ENCODE peak calls at places on chromosome 15, in nine cellular contexts. One of them, this sample, is unnamed. For H3K4me1, the result is how much of the 10 kb centered on the place peaks cover.

GRCh38 chr15:52257734-52258062 is 37.9 kb downstream of the MYO5C start:
- DNase-seq in aorta: no peak
- DNase-seq in Peyer's patch: no peak
- DNase-seq in uterus: no peak
- DNase-seq in effector memory CD4-positive, alpha-beta T cell: no peak
- DNase-seq in Karpas-422: no peak
- DNase-seq in ovary: no peak
- DNase-seq in sigmoid colon: no peak
- DNase-seq in CD8-positive, alpha-beta memory T cell: no peak
- DNase-seq in this sample: no peak

GRCh38 chr15:49370782-49371181 is 52.3 kb upstream of the FGF7 start:
- DNase-seq in aorta: no peak
- DNase-seq in Peyer's patch: no peak
- DNase-seq in uterus: no peak
- DNase-seq in effector memory CD4-positive, alpha-beta T cell: no peak
- DNase-seq in Karpas-422: no peak
- DNase-seq in ovary: no peak
- DNase-seq in sigmoid colon: no peak
- DNase-seq in CD8-positive, alpha-beta memory T cell: no peak
- DNase-seq in this sample: no peak

GRCh38 chr15:76996526-76997401 is 1.8 kb downstream of the PSTPIP1 start:
- DNase-seq in aorta: peak
- DNase-seq in Peyer's patch: peak
- DNase-seq in uterus: no peak
- DNase-seq in effector memory CD4-positive, alpha-beta T cell: no peak
- DNase-seq in Karpas-422: no peak
- DNase-seq in ovary: peak
- DNase-seq in sigmoid colon: peak
- DNase-seq in CD8-positive, alpha-beta memory T cell: no peak
- DNase-seq in this sample: no peak

GRCh38 chr15:23038741-23039150 is 623 bp downstream of the TUBGCP5 start:
- DNase-seq in aorta: no peak
- DNase-seq in Peyer's patch: no peak
- DNase-seq in uterus: no peak
- DNase-seq in effector memory CD4-positive, alpha-beta T cell: no peak
- DNase-seq in Karpas-422: no peak
- DNase-seq in ovary: no peak
- DNase-seq in sigmoid colon: no peak
- DNase-seq in CD8-positive, alpha-beta memory T cell: no peak
- DNase-seq in this sample: no peak

GRCh38 chr15:93030430-93031102 is 58.4 kb downstream of the RGMA start:
- DNase-seq in aorta: peak
- DNase-seq in Peyer's patch: peak
- DNase-seq in uterus: peak
- DNase-seq in effector memory CD4-positive, alpha-beta T cell: peak
- DNase-seq in Karpas-422: peak
- DNase-seq in ovary: peak
- DNase-seq in sigmoid colon: peak
- DNase-seq in CD8-positive, alpha-beta memory T cell: peak
- DNase-seq in this sample: peak

GRCh38 chr15:79769081-79769481 is 127.7 kb downstream of the MTHFS start:
- DNase-seq in aorta: no peak
- DNase-seq in Peyer's patch: no peak
- DNase-seq in uterus: no peak
- DNase-seq in effector memory CD4-positive, alpha-beta T cell: no peak
- DNase-seq in Karpas-422: peak
- DNase-seq in ovary: no peak
- DNase-seq in sigmoid colon: no peak
- DNase-seq in CD8-positive, alpha-beta memory T cell: no peak
- DNase-seq in this sample: no peak

GRCh38 chr15:93759626-93760025 is 471.7 kb upstream of the MCTP2 start:
- DNase-seq in aorta: no peak
- DNase-seq in Peyer's patch: no peak
- DNase-seq in uterus: no peak
- DNase-seq in effector memory CD4-positive, alpha-beta T cell: no peak
- DNase-seq in Karpas-422: no peak
- DNase-seq in ovary: no peak
- DNase-seq in sigmoid colon: no peak
- DNase-seq in CD8-positive, alpha-beta memory T cell: no peak
- DNase-seq in this sample: no peak

GRCh38 chr15:85313339-85313738 is 67.1 kb upstream of the AKAP13 start:
- DNase-seq in aorta: no peak
- DNase-seq in Peyer's patch: no peak
- DNase-seq in uterus: no peak
- DNase-seq in effector memory CD4-positive, alpha-beta T cell: no peak
- DNase-seq in Karpas-422: no peak
- DNase-seq in ovary: no peak
- DNase-seq in sigmoid colon: no peak
- DNase-seq in CD8-positive, alpha-beta memory T cell: no peak
- DNase-seq in this sample: no peak

GRCh38 chr15:50145451-50145872 is 26.4 kb upstream of the ATP8B4 start:
- DNase-seq in aorta: no peak
- DNase-seq in Peyer's patch: no peak
- DNase-seq in uterus: peak
- DNase-seq in effector memory CD4-positive, alpha-beta T cell: no peak
- DNase-seq in Karpas-422: peak
- DNase-seq in ovary: peak
- DNase-seq in sigmoid colon: no peak
- DNase-seq in CD8-positive, alpha-beta memory T cell: no peak
- DNase-seq in this sample: no peak

GRCh38 chr15:36175781-36176211 is 403.6 kb upstream of the CDIN1 start:
- DNase-seq in aorta: no peak
- DNase-seq in Peyer's patch: no peak
- DNase-seq in uterus: no peak
- DNase-seq in effector memory CD4-positive, alpha-beta T cell: no peak
- DNase-seq in Karpas-422: no peak
- DNase-seq in ovary: no peak
- DNase-seq in sigmoid colon: no peak
- DNase-seq in CD8-positive, alpha-beta memory T cell: no peak
- DNase-seq in this sample: no peak

GRCh38 chr15:63086271-63086670 is 35.4 kb upstream of the LACTB start:
- DNase-seq in aorta: no peak
- DNase-seq in Peyer's patch: no peak
- DNase-seq in uterus: no peak
- DNase-seq in effector memory CD4-positive, alpha-beta T cell: no peak
- DNase-seq in Karpas-422: no peak
- DNase-seq in ovary: no peak
- DNase-seq in sigmoid colon: no peak
- DNase-seq in CD8-positive, alpha-beta memory T cell: no peak
- DNase-seq in this sample: no peak

GRCh38 chr15:41936155-41936554 is 36.2 kb downstream of the EHD4 start:
- DNase-seq in aorta: no peak
- DNase-seq in Peyer's patch: no peak
- DNase-seq in uterus: no peak
- DNase-seq in effector memory CD4-positive, alpha-beta T cell: no peak
- DNase-seq in Karpas-422: no peak
- DNase-seq in ovary: no peak
- DNase-seq in sigmoid colon: peak
- DNase-seq in CD8-positive, alpha-beta memory T cell: no peak
- DNase-seq in this sample: no peak

GRCh38 chr15:41935566-41936020 is 36.8 kb downstream of the EHD4 start:
- DNase-seq in aorta: no peak
- DNase-seq in Peyer's patch: no peak
- DNase-seq in uterus: no peak
- DNase-seq in effector memory CD4-positive, alpha-beta T cell: no peak
- DNase-seq in Karpas-422: peak
- DNase-seq in ovary: no peak
- DNase-seq in sigmoid colon: peak
- DNase-seq in CD8-positive, alpha-beta memory T cell: no peak
- DNase-seq in this sample: no peak

GRCh38 chr15:41939986-41940385 is 32.4 kb downstream of the EHD4 start:
- DNase-seq in aorta: no peak
- DNase-seq in Peyer's patch: no peak
- DNase-seq in uterus: no peak
- DNase-seq in effector memory CD4-positive, alpha-beta T cell: no peak
- DNase-seq in Karpas-422: no peak
- DNase-seq in ovary: no peak
- DNase-seq in sigmoid colon: no peak
- DNase-seq in CD8-positive, alpha-beta memory T cell: no peak
- DNase-seq in this sample: no peak

GRCh38 chr15:41936649-41937567 is 35.4 kb downstream of the EHD4 start:
- DNase-seq in aorta: no peak
- DNase-seq in Peyer's patch: peak
- DNase-seq in uterus: peak
- DNase-seq in effector memory CD4-positive, alpha-beta T cell: peak
- DNase-seq in Karpas-422: no peak
- DNase-seq in ovary: no peak
- DNase-seq in sigmoid colon: no peak
- DNase-seq in CD8-positive, alpha-beta memory T cell: peak
- DNase-seq in this sample: peak

GRCh38 chr15:41937568-41937923 is 34.8 kb downstream of the EHD4 start:
- DNase-seq in aorta: no peak
- DNase-seq in Peyer's patch: no peak
- DNase-seq in uterus: no peak
- DNase-seq in effector memory CD4-positive, alpha-beta T cell: no peak
- DNase-seq in Karpas-422: no peak
- DNase-seq in ovary: no peak
- DNase-seq in sigmoid colon: no peak
- DNase-seq in CD8-positive, alpha-beta memory T cell: peak
- DNase-seq in this sample: no peak
- H3K4me1 ChIP-seq in aorta: under half
- H3K4me1 ChIP-seq in Peyer's patch: under half
- H3K4me1 ChIP-seq in uterus: under half
- H3K4me1 ChIP-seq in effector memory CD4-positive, alpha-beta T cell: half or more
- H3K4me1 ChIP-seq in Karpas-422: under half
- H3K4me1 ChIP-seq in ovary: under half
- H3K4me1 ChIP-seq in sigmoid colon: under half
- H3K4me1 ChIP-seq in CD8-positive, alpha-beta memory T cell: half or more
- H3K4me1 ChIP-seq in this sample: under half

GRCh38 chr15:64847016-64847415 is 5.3 kb downstream of the PLEKHO2 start:
- DNase-seq in aorta: no peak
- DNase-seq in Peyer's patch: no peak
- DNase-seq in uterus: no peak
- DNase-seq in effector memory CD4-positive, alpha-beta T cell: no peak
- DNase-seq in Karpas-422: peak
- DNase-seq in ovary: no peak
- DNase-seq in sigmoid colon: peak
- DNase-seq in CD8-positive, alpha-beta memory T cell: no peak
- DNase-seq in this sample: no peak
- H3K4me1 ChIP-seq in aorta: under half
- H3K4me1 ChIP-seq in Peyer's patch: under half
- H3K4me1 ChIP-seq in uterus: under half
- H3K4me1 ChIP-seq in effector memory CD4-positive, alpha-beta T cell: under half
- H3K4me1 ChIP-seq in Karpas-422: half or more
- H3K4me1 ChIP-seq in ovary: under half
- H3K4me1 ChIP-seq in sigmoid colon: half or more
- H3K4me1 ChIP-seq in CD8-positive, alpha-beta memory T cell: half or more
- H3K4me1 ChIP-seq in this sample: half or more

GRCh38 chr15:60373745-60374144 is 24.0 kb downstream of the ANXA2 start:
- DNase-seq in aorta: no peak
- DNase-seq in Peyer's patch: no peak
- DNase-seq in uterus: no peak
- DNase-seq in effector memory CD4-positive, alpha-beta T cell: no peak
- DNase-seq in Karpas-422: no peak
- DNase-seq in ovary: no peak
- DNase-seq in sigmoid colon: no peak
- DNase-seq in CD8-positive, alpha-beta memory T cell: no peak
- DNase-seq in this sample: no peak

GRCh38 chr15:60370804-60371700 is 26.7 kb downstream of the ANXA2 start:
- DNase-seq in aorta: peak
- DNase-seq in Peyer's patch: no peak
- DNase-seq in uterus: peak
- DNase-seq in effector memory CD4-positive, alpha-beta T cell: no peak
- DNase-seq in Karpas-422: no peak
- DNase-seq in ovary: peak
- DNase-seq in sigmoid colon: peak
- DNase-seq in CD8-positive, alpha-beta memory T cell: no peak
- DNase-seq in this sample: peak

GRCh38 chr15:60373327-60373726 is 24.5 kb downstream of the ANXA2 start:
- DNase-seq in aorta: no peak
- DNase-seq in Peyer's patch: no peak
- DNase-seq in uterus: no peak
- DNase-seq in effector memory CD4-positive, alpha-beta T cell: no peak
- DNase-seq in Karpas-422: no peak
- DNase-seq in ovary: no peak
- DNase-seq in sigmoid colon: no peak
- DNase-seq in CD8-positive, alpha-beta memory T cell: no peak
- DNase-seq in this sample: no peak

GRCh38 chr15:60372756-60373155 is 25.0 kb downstream of the ANXA2 start:
- DNase-seq in aorta: no peak
- DNase-seq in Peyer's patch: no peak
- DNase-seq in uterus: no peak
- DNase-seq in effector memory CD4-positive, alpha-beta T cell: no peak
- DNase-seq in Karpas-422: no peak
- DNase-seq in ovary: no peak
- DNase-seq in sigmoid colon: no peak
- DNase-seq in CD8-positive, alpha-beta memory T cell: no peak
- DNase-seq in this sample: no peak

GRCh38 chr15:60372223-60372622 is 25.6 kb downstream of the ANXA2 start:
- DNase-seq in aorta: no peak
- DNase-seq in Peyer's patch: no peak
- DNase-seq in uterus: no peak
- DNase-seq in effector memory CD4-positive, alpha-beta T cell: no peak
- DNase-seq in Karpas-422: no peak
- DNase-seq in ovary: no peak
- DNase-seq in sigmoid colon: no peak
- DNase-seq in CD8-positive, alpha-beta memory T cell: no peak
- DNase-seq in this sample: no peak
- H3K4me1 ChIP-seq in aorta: under half
- H3K4me1 ChIP-seq in Peyer's patch: under half
- H3K4me1 ChIP-seq in uterus: under half
- H3K4me1 ChIP-seq in effector memory CD4-positive, alpha-beta T cell: under half
- H3K4me1 ChIP-seq in Karpas-422: under half
- H3K4me1 ChIP-seq in ovary: under half
- H3K4me1 ChIP-seq in sigmoid colon: half or more
- H3K4me1 ChIP-seq in CD8-positive, alpha-beta memory T cell: under half
- H3K4me1 ChIP-seq in this sample: half or more

GRCh38 chr15:101309436-101310162 is 14.6 kb upstream of the SNRPA1 start:
- DNase-seq in aorta: no peak
- DNase-seq in Peyer's patch: no peak
- DNase-seq in uterus: peak
- DNase-seq in effector memory CD4-positive, alpha-beta T cell: no peak
- DNase-seq in Karpas-422: no peak
- DNase-seq in ovary: no peak
- DNase-seq in sigmoid colon: peak
- DNase-seq in CD8-positive, alpha-beta memory T cell: no peak
- DNase-seq in this sample: no peak

GRCh38 chr15:101307897-101308603 is 13.0 kb upstream of the SNRPA1 start:
- DNase-seq in aorta: no peak
- DNase-seq in Peyer's patch: no peak
- DNase-seq in uterus: no peak
- DNase-seq in effector memory CD4-positive, alpha-beta T cell: no peak
- DNase-seq in Karpas-422: no peak
- DNase-seq in ovary: no peak
- DNase-seq in sigmoid colon: peak
- DNase-seq in CD8-positive, alpha-beta memory T cell: no peak
- DNase-seq in this sample: peak

GRCh38 chr15:101307048-101307896 is 12.2 kb upstream of the SNRPA1 start:
- DNase-seq in aorta: no peak
- DNase-seq in Peyer's patch: no peak
- DNase-seq in uterus: no peak
- DNase-seq in effector memory CD4-positive, alpha-beta T cell: no peak
- DNase-seq in Karpas-422: no peak
- DNase-seq in ovary: no peak
- DNase-seq in sigmoid colon: peak
- DNase-seq in CD8-positive, alpha-beta memory T cell: no peak
- DNase-seq in this sample: no peak

GRCh38 chr15:101310163-101310480 is 15.1 kb upstream of the SNRPA1 start:
- DNase-seq in aorta: no peak
- DNase-seq in Peyer's patch: no peak
- DNase-seq in uterus: peak
- DNase-seq in effector memory CD4-positive, alpha-beta T cell: no peak
- DNase-seq in Karpas-422: no peak
- DNase-seq in ovary: no peak
- DNase-seq in sigmoid colon: no peak
- DNase-seq in CD8-positive, alpha-beta memory T cell: no peak
- DNase-seq in this sample: no peak

GRCh38 chr15:101308604-101309435 is 13.8 kb upstream of the SNRPA1 start:
- DNase-seq in aorta: no peak
- DNase-seq in Peyer's patch: no peak
- DNase-seq in uterus: no peak
- DNase-seq in effector memory CD4-positive, alpha-beta T cell: no peak
- DNase-seq in Karpas-422: no peak
- DNase-seq in ovary: no peak
- DNase-seq in sigmoid colon: peak
- DNase-seq in CD8-positive, alpha-beta memory T cell: no peak
- DNase-seq in this sample: no peak
- H3K4me1 ChIP-seq in aorta: under half
- H3K4me1 ChIP-seq in Peyer's patch: under half
- H3K4me1 ChIP-seq in uterus: under half
- H3K4me1 ChIP-seq in effector memory CD4-positive, alpha-beta T cell: under half
- H3K4me1 ChIP-seq in Karpas-422: under half
- H3K4me1 ChIP-seq in ovary: under half
- H3K4me1 ChIP-seq in sigmoid colon: under half
- H3K4me1 ChIP-seq in CD8-positive, alpha-beta memory T cell: under half
- H3K4me1 ChIP-seq in this sample: under half